ENCODE peak calls at places on chromosome 11, in eight cellular contexts. D is NCI-H1105; Y is thyroid gland; C is RWPE1; P is stimulated activated CD4-positive, alpha-beta T cell treated with anti-CD3 and anti-CD28 coated beads, TNF-alpha, amount 100 ng/mL, for 1 hour; A is NCI-H748 treated with DMSO at 0.1 percent for 48 hours; B is mesothelial cell of epicardium; E is upper lobe of right lung. I is an unnamed sample.

GRCh38 chr11:69721745-69722144 is 17.9 kb upstream of the FGF19 start:
- DNase-seq in A (no peak), P (no peak), E (no peak), B (no peak), D (no peak), Y (no peak), C (peak), I (no peak)

GRCh38 chr11:8720376-8720775 is 37.8 kb downstream of the RPL27A start:
- DNase-seq in D (no peak), A (no peak), Y (no peak), B (no peak), P (no peak), C (no peak), E (no peak), I (no peak)

GRCh38 chr11:23021287-23021863 is 161.1 kb upstream of the CCDC179 start:
- DNase-seq in D (peak), Y (peak), B (no peak), A (no peak), P (no peak), E (no peak), C (peak), I (peak)

GRCh38 chr11:123419720-123420466 is 10.2 kb upstream of the GRAMD1B start:
- DNase-seq in C (no peak), Y (no peak), B (no peak), E (no peak), A (no peak), D (no peak), P (no peak), I (no peak)

GRCh38 chr11:119889111-119889510 is 160.1 kb upstream of the NECTIN1 start:
- DNase-seq in A (no peak), E (peak), C (no peak), D (no peak), P (no peak), Y (no peak), B (no peak), I (no peak)

GRCh38 chr11:17972987-17973386 is 39.9 kb downstream of the SERGEF start:
- DNase-seq in D (no peak), E (no peak), Y (peak), C (peak), P (no peak), B (peak), A (peak), I (no peak)

GRCh38 chr11:33040127-33040861 is 922 bp downstream of the TCP11L1 start:
- DNase-seq in B (no peak), E (no peak), P (no peak), A (peak), D (peak), Y (no peak), C (peak), I (peak)

GRCh38 chr11:62223095-62223494 is 14.6 kb downstream of the SCGB2A1 start:
- DNase-seq in E (no peak), C (no peak), A (no peak), P (no peak), D (peak), Y (no peak), B (no peak), I (no peak)

GRCh38 chr11:3111919-3112690 is 53.0 kb downstream of the OSBPL5 start:
- DNase-seq in B (no peak), E (no peak), C (no peak), Y (no peak), D (no peak), A (no peak), P (no peak), I (no peak)

I was measured in GM13977.